ENCODE peak calls at places on chromosomes 5 and 9, in ten cellular contexts. One of them, this sample, is unnamed.

GRCh38 chr9:21029661-21030060 is 1.8 kb downstream of the HACD4 start:
- DNase-seq in GM23248: no peak
- DNase-seq in GM13976: no peak
- DNase-seq in iPS-NIHi11: no peak
- DNase-seq in COR-L47: no peak
- DNase-seq in dorsolateral prefrontal cortex: no peak
- DNase-seq in NCI-H345: no peak
- DNase-seq in heart left ventricle: no peak
- DNase-seq in spleen: no peak
- DNase-seq in NCI-H446 treated with DMSO at 0.1 percent for 48 hours: no peak
- DNase-seq in this sample: no peak

GRCh38 chr9:127311239-127311741 is 46.7 kb downstream of the GARNL3 start:
- DNase-seq in GM23248: peak; percentile 89
- DNase-seq in GM13976: no peak
- DNase-seq in iPS-NIHi11: peak; percentile 45
- DNase-seq in COR-L47: peak; percentile 23
- DNase-seq in dorsolateral prefrontal cortex: no peak
- DNase-seq in NCI-H345: peak; percentile 61
- DNase-seq in heart left ventricle: peak; percentile 25
- DNase-seq in spleen: no peak
- DNase-seq in NCI-H446 treated with DMSO at 0.1 percent for 48 hours: peak; percentile 54
- DNase-seq in this sample: no peak

GRCh38 chr9:78881295-78881694 is 584.4 kb downstream of the PSAT1 start:
- DNase-seq in GM23248: no peak
- DNase-seq in GM13976: no peak
- DNase-seq in iPS-NIHi11: no peak
- DNase-seq in COR-L47: no peak
- DNase-seq in dorsolateral prefrontal cortex: no peak
- DNase-seq in NCI-H345: no peak
- DNase-seq in heart left ventricle: no peak
- DNase-seq in spleen: no peak
- DNase-seq in NCI-H446 treated with DMSO at 0.1 percent for 48 hours: no peak
- DNase-seq in this sample: no peak

GRCh38 chr9:84772511-84772910 is 103.0 kb downstream of the NTRK2 start:
- DNase-seq in GM23248: no peak
- DNase-seq in GM13976: no peak
- DNase-seq in iPS-NIHi11: no peak
- DNase-seq in COR-L47: no peak
- DNase-seq in dorsolateral prefrontal cortex: no peak
- DNase-seq in NCI-H345: no peak
- DNase-seq in heart left ventricle: no peak
- DNase-seq in spleen: no peak
- DNase-seq in NCI-H446 treated with DMSO at 0.1 percent for 48 hours: no peak
- DNase-seq in this sample: no peak

GRCh38 chr5:33936381-33937016 is at the start of gene RXFP3:
- DNase-seq in GM23248: peak; percentile 49
- DNase-seq in GM13976: no peak
- DNase-seq in iPS-NIHi11: peak; percentile 58
- DNase-seq in COR-L47: no peak
- DNase-seq in dorsolateral prefrontal cortex: no peak
- DNase-seq in NCI-H345: peak; percentile 55
- DNase-seq in heart left ventricle: no peak
- DNase-seq in spleen: no peak
- DNase-seq in NCI-H446 treated with DMSO at 0.1 percent for 48 hours: no peak
- DNase-seq in this sample: no peak

GRCh38 chr9:892123-892522 is 50.6 kb downstream of the DMRT1 start:
- DNase-seq in GM23248: no peak
- DNase-seq in GM13976: no peak
- DNase-seq in iPS-NIHi11: peak; percentile 33
- DNase-seq in COR-L47: no peak
- DNase-seq in dorsolateral prefrontal cortex: no peak
- DNase-seq in NCI-H345: no peak
- DNase-seq in heart left ventricle: no peak
- DNase-seq in spleen: no peak
- DNase-seq in NCI-H446 treated with DMSO at 0.1 percent for 48 hours: no peak
- DNase-seq in this sample: no peak

GRCh38 chr5:8429778-8430758 is 561.1 kb downstream of the MTRR start:
- DNase-seq in GM23248: no peak
- DNase-seq in GM13976: no peak
- DNase-seq in iPS-NIHi11: no peak
- DNase-seq in COR-L47: no peak
- DNase-seq in dorsolateral prefrontal cortex: no peak
- DNase-seq in NCI-H345: no peak
- DNase-seq in heart left ventricle: no peak
- DNase-seq in spleen: no peak
- DNase-seq in NCI-H446 treated with DMSO at 0.1 percent for 48 hours: no peak
- DNase-seq in this sample: no peak

GRCh38 chr5:125180222-125180621 is 433.8 kb upstream of the ZNF608 start:
- DNase-seq in GM23248: peak; percentile 16
- DNase-seq in GM13976: no peak
- DNase-seq in iPS-NIHi11: no peak
- DNase-seq in COR-L47: no peak
- DNase-seq in dorsolateral prefrontal cortex: no peak
- DNase-seq in NCI-H345: no peak
- DNase-seq in heart left ventricle: no peak
- DNase-seq in spleen: no peak
- DNase-seq in NCI-H446 treated with DMSO at 0.1 percent for 48 hours: no peak
- DNase-seq in this sample: no peak

GRCh38 chr5:89293849-89294248 is 410.9 kb upstream of the MEF2C start:
- DNase-seq in GM23248: peak; percentile 64
- DNase-seq in GM13976: no peak
- DNase-seq in iPS-NIHi11: no peak
- DNase-seq in COR-L47: no peak
- DNase-seq in dorsolateral prefrontal cortex: no peak
- DNase-seq in NCI-H345: no peak
- DNase-seq in heart left ventricle: no peak
- DNase-seq in spleen: no peak
- DNase-seq in NCI-H446 treated with DMSO at 0.1 percent for 48 hours: no peak
- DNase-seq in this sample: no peak

GRCh38 chr9:91856419-91856818 is 93.6 kb downstream of the ROR2 start:
- DNase-seq in GM23248: peak; percentile 31
- DNase-seq in GM13976: no peak
- DNase-seq in iPS-NIHi11: no peak
- DNase-seq in COR-L47: no peak
- DNase-seq in dorsolateral prefrontal cortex: no peak
- DNase-seq in NCI-H345: no peak
- DNase-seq in heart left ventricle: no peak
- DNase-seq in spleen: no peak
- DNase-seq in NCI-H446 treated with DMSO at 0.1 percent for 48 hours: no peak
- DNase-seq in this sample: no peak

GRCh38 chr9:102841376-102841775 is 153.8 kb upstream of the CYLC2 start:
- DNase-seq in GM23248: no peak
- DNase-seq in GM13976: no peak
- DNase-seq in iPS-NIHi11: no peak
- DNase-seq in COR-L47: no peak
- DNase-seq in dorsolateral prefrontal cortex: no peak
- DNase-seq in NCI-H345: no peak
- DNase-seq in heart left ventricle: no peak
- DNase-seq in spleen: no peak
- DNase-seq in NCI-H446 treated with DMSO at 0.1 percent for 48 hours: no peak
- DNase-seq in this sample: no peak

GRCh38 chr5:157528036-157528632 is 47.4 kb downstream of the ADAM19 start:
- DNase-seq in GM23248: no peak
- DNase-seq in GM13976: no peak
- DNase-seq in iPS-NIHi11: no peak
- DNase-seq in COR-L47: no peak
- DNase-seq in dorsolateral prefrontal cortex: peak; percentile 41
- DNase-seq in NCI-H345: no peak
- DNase-seq in heart left ventricle: peak; percentile 30
- DNase-seq in spleen: no peak
- DNase-seq in NCI-H446 treated with DMSO at 0.1 percent for 48 hours: no peak
- DNase-seq in this sample: no peak